ENCODE peak calls at places on chromosomes 5 and 9, in seven cellular contexts. One of them, this sample, is unnamed.

GRCh38 chr5:17665836-17666235 is 31.6 kb downstream of the TAF11L14 start:
- DNase-seq in GM23248: no peak
- DNase-seq in hippocampal formation: no peak
- DNase-seq in Right ventricle myocardium superior: no peak
- DNase-seq in SK-N-SH: no peak
- DNase-seq in stimulated activated CD4-positive, alpha-beta T cell treated with anti-CD3 and anti-CD28 coated beads, Interleukin-1b, Interleukin-23, amount 100 ng/mL, for 48 hours: no peak
- DNase-seq in stimulated activated CD8-positive, alpha-beta memory T cell treated with anti-CD3 and anti-CD28 coated beads, Interleukin-12 subunit alpha, Interleukin-12 subunit beta, amount 100 ng/mL, for 1 hour: no peak
- DNase-seq in this sample: no peak

GRCh38 chr9:88950341-88951141 is 40.7 kb upstream of the S1PR3 start:
- DNase-seq in GM23248: peak; percentile 74
- DNase-seq in hippocampal formation: no peak
- DNase-seq in Right ventricle myocardium superior: no peak
- DNase-seq in SK-N-SH: no peak
- DNase-seq in stimulated activated CD4-positive, alpha-beta T cell treated with anti-CD3 and anti-CD28 coated beads, Interleukin-1b, Interleukin-23, amount 100 ng/mL, for 48 hours: no peak
- DNase-seq in stimulated activated CD8-positive, alpha-beta memory T cell treated with anti-CD3 and anti-CD28 coated beads, Interleukin-12 subunit alpha, Interleukin-12 subunit beta, amount 100 ng/mL, for 1 hour: no peak
- DNase-seq in this sample: no peak

GRCh38 chr9:71910602-71911060 is 362 bp downstream of the ABHD17B start:
- DNase-seq in GM23248: peak; percentile 78
- DNase-seq in hippocampal formation: no peak
- DNase-seq in Right ventricle myocardium superior: no peak
- DNase-seq in SK-N-SH: peak; percentile 63
- DNase-seq in stimulated activated CD4-positive, alpha-beta T cell treated with anti-CD3 and anti-CD28 coated beads, Interleukin-1b, Interleukin-23, amount 100 ng/mL, for 48 hours: no peak
- DNase-seq in stimulated activated CD8-positive, alpha-beta memory T cell treated with anti-CD3 and anti-CD28 coated beads, Interleukin-12 subunit alpha, Interleukin-12 subunit beta, amount 100 ng/mL, for 1 hour: no peak
- DNase-seq in this sample: no peak

GRCh38 chr5:56819027-56819881 is 3.9 kb downstream of the MAP3K1 start:
- DNase-seq in GM23248: no peak
- DNase-seq in hippocampal formation: no peak
- DNase-seq in Right ventricle myocardium superior: no peak
- DNase-seq in SK-N-SH: no peak
- DNase-seq in stimulated activated CD4-positive, alpha-beta T cell treated with anti-CD3 and anti-CD28 coated beads, Interleukin-1b, Interleukin-23, amount 100 ng/mL, for 48 hours: no peak
- DNase-seq in stimulated activated CD8-positive, alpha-beta memory T cell treated with anti-CD3 and anti-CD28 coated beads, Interleukin-12 subunit alpha, Interleukin-12 subunit beta, amount 100 ng/mL, for 1 hour: no peak
- DNase-seq in this sample: no peak

GRCh38 chr9:70488098-70488792 is 73.8 kb upstream of the KLF9 start:
- DNase-seq in GM23248: no peak
- DNase-seq in hippocampal formation: no peak
- DNase-seq in Right ventricle myocardium superior: no peak
- DNase-seq in SK-N-SH: no peak
- DNase-seq in stimulated activated CD4-positive, alpha-beta T cell treated with anti-CD3 and anti-CD28 coated beads, Interleukin-1b, Interleukin-23, amount 100 ng/mL, for 48 hours: no peak
- DNase-seq in stimulated activated CD8-positive, alpha-beta memory T cell treated with anti-CD3 and anti-CD28 coated beads, Interleukin-12 subunit alpha, Interleukin-12 subunit beta, amount 100 ng/mL, for 1 hour: no peak
- DNase-seq in this sample: no peak

GRCh38 chr5:18802336-18802735 is 1168.1 kb downstream of the TAF11L14 start:
- DNase-seq in GM23248: no peak
- DNase-seq in hippocampal formation: no peak
- DNase-seq in Right ventricle myocardium superior: no peak
- DNase-seq in SK-N-SH: no peak
- DNase-seq in stimulated activated CD4-positive, alpha-beta T cell treated with anti-CD3 and anti-CD28 coated beads, Interleukin-1b, Interleukin-23, amount 100 ng/mL, for 48 hours: no peak
- DNase-seq in stimulated activated CD8-positive, alpha-beta memory T cell treated with anti-CD3 and anti-CD28 coated beads, Interleukin-12 subunit alpha, Interleukin-12 subunit beta, amount 100 ng/mL, for 1 hour: no peak
- DNase-seq in this sample: no peak

GRCh38 chr5:170333161-170333909 is 35.8 kb upstream of the LCP2 start:
- DNase-seq in GM23248: peak; percentile 35
- DNase-seq in hippocampal formation: no peak
- DNase-seq in Right ventricle myocardium superior: no peak
- DNase-seq in SK-N-SH: no peak
- DNase-seq in stimulated activated CD4-positive, alpha-beta T cell treated with anti-CD3 and anti-CD28 coated beads, Interleukin-1b, Interleukin-23, amount 100 ng/mL, for 48 hours: peak; percentile 69
- DNase-seq in stimulated activated CD8-positive, alpha-beta memory T cell treated with anti-CD3 and anti-CD28 coated beads, Interleukin-12 subunit alpha, Interleukin-12 subunit beta, amount 100 ng/mL, for 1 hour: peak; percentile 36
- DNase-seq in this sample: no peak

GRCh38 chr9:125650271-125650737 is 56.7 kb downstream of the MAPKAP1 start:
- DNase-seq in GM23248: peak; percentile 88
- DNase-seq in hippocampal formation: no peak
- DNase-seq in Right ventricle myocardium superior: no peak
- DNase-seq in SK-N-SH: no peak
- DNase-seq in stimulated activated CD4-positive, alpha-beta T cell treated with anti-CD3 and anti-CD28 coated beads, Interleukin-1b, Interleukin-23, amount 100 ng/mL, for 48 hours: peak; percentile 34
- DNase-seq in stimulated activated CD8-positive, alpha-beta memory T cell treated with anti-CD3 and anti-CD28 coated beads, Interleukin-12 subunit alpha, Interleukin-12 subunit beta, amount 100 ng/mL, for 1 hour: no peak
- DNase-seq in this sample: no peak

GRCh38 chr9:121294866-121295661 is 27.1 kb downstream of the GSN start:
- DNase-seq in GM23248: no peak
- DNase-seq in hippocampal formation: peak; percentile 73
- DNase-seq in Right ventricle myocardium superior: peak; percentile 72
- DNase-seq in SK-N-SH: no peak
- DNase-seq in stimulated activated CD4-positive, alpha-beta T cell treated with anti-CD3 and anti-CD28 coated beads, Interleukin-1b, Interleukin-23, amount 100 ng/mL, for 48 hours: no peak
- DNase-seq in stimulated activated CD8-positive, alpha-beta memory T cell treated with anti-CD3 and anti-CD28 coated beads, Interleukin-12 subunit alpha, Interleukin-12 subunit beta, amount 100 ng/mL, for 1 hour: no peak
- DNase-seq in this sample: peak; percentile 68

GRCh38 chr9:93203713-93204469 is 20.0 kb downstream of the WNK2 start:
- DNase-seq in GM23248: no peak
- DNase-seq in hippocampal formation: no peak
- DNase-seq in Right ventricle myocardium superior: peak; percentile 32
- DNase-seq in SK-N-SH: no peak
- DNase-seq in stimulated activated CD4-positive, alpha-beta T cell treated with anti-CD3 and anti-CD28 coated beads, Interleukin-1b, Interleukin-23, amount 100 ng/mL, for 48 hours: no peak
- DNase-seq in stimulated activated CD8-positive, alpha-beta memory T cell treated with anti-CD3 and anti-CD28 coated beads, Interleukin-12 subunit alpha, Interleukin-12 subunit beta, amount 100 ng/mL, for 1 hour: no peak
- DNase-seq in this sample: no peak